ENCODE peak calls at places on chromosomes 11 and 22, in seven cellular contexts. C is renal cortical epithelial cell; F is activated naive CD8-positive, alpha-beta T cell treated with anti-CD3 and anti-CD28 coated beads for 36 hours; Q is AG20443; X is naive thymus-derived CD8-positive, alpha-beta T cell; U is HTR-8/SVneo; G is lung. W is an unnamed sample.

GRCh38 chr22:31948002-31948401 is 3.7 kb downstream of the YWHAH start:
- DNase-seq in G (no peak), C (no peak), U (no peak), Q (no peak), F (no peak), X (no peak), W (no peak)

GRCh38 chr11:117520201-117520600 is 192.5 kb downstream of the CEP164 start:
- DNase-seq in G (no peak), X (no peak), C (peak), U (no peak), F (no peak), Q (no peak), W (no peak)

GRCh38 chr22:30302810-30303138 is 13.5 kb upstream of the CASTOR1 start:
- DNase-seq in G (no peak), U (no peak), F (no peak), Q (no peak), X (no peak), C (no peak), W (no peak)

GRCh38 chr22:40578171-40578570 is 58.3 kb downstream of the MRTFA start:
- DNase-seq in Q (no peak), X (peak), G (no peak), F (peak), U (no peak), C (no peak), W (no peak)

GRCh38 chr11:125465254-125465653 is 30.8 kb downstream of the FEZ1 start:
- DNase-seq in X (no peak), U (no peak), C (no peak), Q (no peak), G (no peak), F (no peak), W (no peak)

GRCh38 chr22:37566329-37566837 is 6.1 kb downstream of the CDC42EP1 start:
- DNase-seq in G (no peak), X (peak), C (no peak), Q (no peak), U (no peak), F (peak), W (peak)

GRCh38 chr11:57514538-57515331 is 767 bp downstream of the SLC43A1 start:
- DNase-seq in G (peak), Q (peak), C (no peak), U (no peak), X (peak), F (peak), W (peak)

GRCh38 chr11:31806944-31807790 is 4.0 kb downstream of the PAX6 start:
- DNase-seq in F (no peak), Q (no peak), C (no peak), X (no peak), G (no peak), U (no peak), W (no peak)

GRCh38 chr11:8229299-8230177 is 34.1 kb downstream of the LMO1 start:
- DNase-seq in U (no peak), C (peak), X (no peak), F (no peak), Q (no peak), G (no peak), W (no peak)